ENCODE peak calls at places on chromosomes 6 and 20, in four cellular contexts. One of them, this sample, is unnamed.

GRCh38 chr6:135328136-135328535 is 147.0 kb downstream of the MYB start:
- DNase-seq in PC-9: no peak
- DNase-seq in DND-41: no peak
- DNase-seq in Panc1: no peak
- DNase-seq in this sample: no peak

GRCh38 chr6:38136547-38136946 is 317.0 kb downstream of the ZFAND3 start:
- DNase-seq in PC-9: no peak
- DNase-seq in DND-41: no peak
- DNase-seq in Panc1: no peak
- DNase-seq in this sample: no peak

GRCh38 chr6:163356324-163356723 is 58.2 kb upstream of the QKI start:
- DNase-seq in PC-9: no peak
- DNase-seq in DND-41: no peak
- DNase-seq in Panc1: no peak
- DNase-seq in this sample: no peak

GRCh38 chr6:83192456-83192855 is 609 bp downstream of the PGM3 start:
- DNase-seq in PC-9: no peak
- DNase-seq in DND-41: no peak
- DNase-seq in Panc1: no peak
- DNase-seq in this sample: no peak

GRCh38 chr20:62354811-62355341 is 12.2 kb downstream of the LAMA5 start:
- DNase-seq in PC-9: no peak
- DNase-seq in DND-41: no peak
- DNase-seq in Panc1: no peak
- DNase-seq in this sample: no peak

GRCh38 chr6:75234126-75234865 is 9.3 kb downstream of the COX7A2 start:
- DNase-seq in PC-9: no peak
- DNase-seq in DND-41: no peak
- DNase-seq in Panc1: no peak
- DNase-seq in this sample: no peak

GRCh38 chr6:20952605-20953004 is 418.3 kb downstream of the CDKAL1 start:
- DNase-seq in PC-9: no peak
- DNase-seq in DND-41: no peak
- DNase-seq in Panc1: no peak
- DNase-seq in this sample: peak; percentile 7

GRCh38 chr6:70310063-70310694 is 7.3 kb upstream of the COL9A1 start:
- DNase-seq in PC-9: peak; percentile 48
- DNase-seq in DND-41: no peak
- DNase-seq in Panc1: peak; percentile 33
- DNase-seq in this sample: no peak

GRCh38 chr20:791056-791455 is 22.8 kb upstream of the SLC52A3 start:
- DNase-seq in PC-9: no peak
- DNase-seq in DND-41: no peak
- DNase-seq in Panc1: no peak
- DNase-seq in this sample: no peak

GRCh38 chr20:58192567-58192966 is 35.9 kb downstream of the ANKRD60 start:
- DNase-seq in PC-9: no peak
- DNase-seq in DND-41: peak; percentile 42
- DNase-seq in Panc1: no peak
- DNase-seq in this sample: no peak

GRCh38 chr20:56628015-56628872 is 862 bp upstream of the TFAP2C start:
- DNase-seq in PC-9: peak; percentile 41
- DNase-seq in DND-41: no peak
- DNase-seq in Panc1: no peak
- DNase-seq in this sample: no peak

GRCh38 chr20:25277051-25277801 is 29.3 kb downstream of the PYGB start:
- DNase-seq in PC-9: no peak
- DNase-seq in DND-41: no peak
- DNase-seq in Panc1: no peak
- DNase-seq in this sample: no peak

GRCh38 chr6:33312361-33313104 is 1.3 kb downstream of the TAPBP start:
- DNase-seq in PC-9: peak; percentile 76
- DNase-seq in DND-41: peak; percentile 76
- DNase-seq in Panc1: no peak
- DNase-seq in this sample: no peak

GRCh38 chr6:80636689-80637088 is 530.2 kb downstream of the BCKDHB start:
- DNase-seq in PC-9: no peak
- DNase-seq in DND-41: no peak
- DNase-seq in Panc1: no peak
- DNase-seq in this sample: no peak

GRCh38 chr20:25043499-25044260 is 14.3 kb downstream of the ACSS1 start:
- DNase-seq in PC-9: peak; percentile 3
- DNase-seq in DND-41: no peak
- DNase-seq in Panc1: no peak
- DNase-seq in this sample: no peak

GRCh38 chr6:144460224-144461095 is 175.3 kb downstream of the UTRN start:
- DNase-seq in PC-9: no peak
- DNase-seq in DND-41: no peak
- DNase-seq in Panc1: no peak
- DNase-seq in this sample: no peak

GRCh38 chr6:133114973-133115372 is 126.2 kb upstream of the EYA4 start:
- DNase-seq in PC-9: no peak
- DNase-seq in DND-41: no peak
- DNase-seq in Panc1: no peak
- DNase-seq in this sample: no peak

GRCh38 chr6:128963561-128963960 is 80.6 kb downstream of the LAMA2 start:
- DNase-seq in PC-9: no peak
- DNase-seq in DND-41: no peak
- DNase-seq in Panc1: no peak
- DNase-seq in this sample: peak; percentile 1

GRCh38 chr6:21263531-21264287 is 329.8 kb upstream of the SOX4 start:
- DNase-seq in PC-9: no peak
- DNase-seq in DND-41: no peak
- DNase-seq in Panc1: no peak
- DNase-seq in this sample: no peak

GRCh38 chr20:25586877-25587276 is 1.5 kb upstream of the NINL start:
- DNase-seq in PC-9: no peak
- DNase-seq in DND-41: no peak
- DNase-seq in Panc1: no peak
- DNase-seq in this sample: no peak

GRCh38 chr20:46557231-46557956 is 6.9 kb upstream of the OCSTAMP start:
- DNase-seq in PC-9: no peak
- DNase-seq in DND-41: no peak
- DNase-seq in Panc1: no peak
- DNase-seq in this sample: no peak

GRCh38 chr6:102390541-102390940 is 997.0 kb downstream of the GRIK2 start:
- DNase-seq in PC-9: no peak
- DNase-seq in DND-41: no peak
- DNase-seq in Panc1: no peak
- DNase-seq in this sample: no peak

GRCh38 chr6:39088331-39088730 is 26.7 kb downstream of the SAYSD1 start:
- DNase-seq in PC-9: peak; percentile 53
- DNase-seq in DND-41: no peak
- DNase-seq in Panc1: no peak
- DNase-seq in this sample: peak; percentile 55

GRCh38 chr6:143745160-143746133 is 67.7 kb downstream of the PHACTR2 start:
- DNase-seq in PC-9: peak; percentile 78
- DNase-seq in DND-41: no peak
- DNase-seq in Panc1: no peak
- DNase-seq in this sample: peak; percentile 61

GRCh38 chr6:37381579-37381978 is 27.8 kb downstream of the RNF8 start:
- DNase-seq in PC-9: peak; percentile 84
- DNase-seq in DND-41: peak; percentile 44
- DNase-seq in Panc1: peak; percentile 46
- DNase-seq in this sample: peak; percentile 21

GRCh38 chr6:8420031-8420588 is 15.2 kb downstream of the SLC35B3 start:
- DNase-seq in PC-9: no peak
- DNase-seq in DND-41: no peak
- DNase-seq in Panc1: no peak
- DNase-seq in this sample: no peak

GRCh38 chr6:54102239-54102638 is 9.0 kb upstream of the MLIP start:
- DNase-seq in PC-9: no peak
- DNase-seq in DND-41: no peak
- DNase-seq in Panc1: no peak
- DNase-seq in this sample: no peak

GRCh38 chr6:3318226-3318625 is 59.5 kb downstream of the PSMG4 start:
- DNase-seq in PC-9: no peak
- DNase-seq in DND-41: peak; percentile 65
- DNase-seq in Panc1: no peak
- DNase-seq in this sample: no peak

GRCh38 chr20:39899881-39900280 is 789.2 kb downstream of the MAFB start:
- DNase-seq in PC-9: no peak
- DNase-seq in DND-41: no peak
- DNase-seq in Panc1: no peak
- DNase-seq in this sample: no peak

GRCh38 chr20:41862023-41862422 is 243.8 kb upstream of the CHD6 start:
- DNase-seq in PC-9: no peak
- DNase-seq in DND-41: no peak
- DNase-seq in Panc1: no peak
- DNase-seq in this sample: no peak

GRCh38 chr6:144344651-144345050 is 59.5 kb downstream of the UTRN start:
- DNase-seq in PC-9: no peak
- DNase-seq in DND-41: peak; percentile 41
- DNase-seq in Panc1: no peak
- DNase-seq in this sample: no peak

GRCh38 chr6:158381214-158381613 is 68.9 kb downstream of the TULP4 start:
- DNase-seq in PC-9: no peak
- DNase-seq in DND-41: no peak
- DNase-seq in Panc1: no peak
- DNase-seq in this sample: no peak

GRCh38 chr20:62370807-62371587 is 3.9 kb upstream of the LAMA5 start:
- DNase-seq in PC-9: no peak
- DNase-seq in DND-41: no peak
- DNase-seq in Panc1: no peak
- DNase-seq in this sample: no peak

GRCh38 chr20:64222273-64222672 is 33.3 kb upstream of the PCMTD2 start:
- DNase-seq in PC-9: peak; percentile 86
- DNase-seq in DND-41: no peak
- DNase-seq in Panc1: no peak
- DNase-seq in this sample: no peak

GRCh38 chr6:7146079-7146828 is 38.5 kb downstream of the RREB1 start:
- DNase-seq in PC-9: peak; percentile 39
- DNase-seq in DND-41: peak; percentile 33
- DNase-seq in Panc1: no peak
- DNase-seq in this sample: no peak

GRCh38 chr6:139743629-139744028 is 369.2 kb upstream of the CITED2 start:
- DNase-seq in PC-9: peak; percentile 98
- DNase-seq in DND-41: no peak
- DNase-seq in Panc1: peak; percentile 93
- DNase-seq in this sample: peak; percentile 69

GRCh38 chr20:5735845-5736530 is 14.2 kb upstream of the SHLD1 start:
- DNase-seq in PC-9: no peak
- DNase-seq in DND-41: no peak
- DNase-seq in Panc1: no peak
- DNase-seq in this sample: no peak

GRCh38 chr20:53707341-53708102 is 113.9 kb upstream of the ZNF217 start:
- DNase-seq in PC-9: no peak
- DNase-seq in DND-41: no peak
- DNase-seq in Panc1: no peak
- DNase-seq in this sample: peak; percentile 13

GRCh38 chr6:81865712-81866111 is 113.2 kb upstream of the TENT5A start:
- DNase-seq in PC-9: peak; percentile 38
- DNase-seq in DND-41: no peak
- DNase-seq in Panc1: no peak
- DNase-seq in this sample: peak; percentile 77

GRCh38 chr6:169853196-169854082 is 102.0 kb downstream of the ERMARD start:
- DNase-seq in PC-9: no peak
- DNase-seq in DND-41: no peak
- DNase-seq in Panc1: no peak
- DNase-seq in this sample: no peak

GRCh38 chr6:63816979-63817436 is 181.4 kb downstream of the PHF3 start:
- DNase-seq in PC-9: no peak
- DNase-seq in DND-41: no peak
- DNase-seq in Panc1: no peak
- DNase-seq in this sample: no peak
- TF ChIP-seq CTCF in PC-9: no peak
- TF ChIP-seq CTCF in DND-41: no peak
- TF ChIP-seq CTCF in Panc1: peak; percentile 20
- TF ChIP-seq CTCF in this sample: peak; percentile 38

GRCh38 chr6:85660181-85660611 is 17.5 kb upstream of the SYNCRIP start:
- DNase-seq in PC-9: no peak
- DNase-seq in DND-41: no peak
- DNase-seq in Panc1: no peak
- DNase-seq in this sample: peak; percentile 82
- H3K4me3 ChIP-seq in PC-9: no peak overlapping the region
- H3K4me3 ChIP-seq in DND-41: no peak overlapping the region
- H3K4me3 ChIP-seq in Panc1: no peak overlapping the region
- H3K4me3 ChIP-seq in this sample: peak overlapping the region; percentile 43

GRCh38 chr6:13678255-13678983 is 33.2 kb downstream of the RANBP9 start:
- DNase-seq in PC-9: no peak
- DNase-seq in DND-41: no peak
- DNase-seq in Panc1: no peak
- DNase-seq in this sample: no peak
- H3K27ac ChIP-seq in PC-9: no peak overlapping the region
- H3K27ac ChIP-seq in DND-41: no peak overlapping the region
- H3K27ac ChIP-seq in Panc1: peak overlapping the region; percentile 7
- H3K27ac ChIP-seq in this sample: no peak overlapping the region

DNA sequence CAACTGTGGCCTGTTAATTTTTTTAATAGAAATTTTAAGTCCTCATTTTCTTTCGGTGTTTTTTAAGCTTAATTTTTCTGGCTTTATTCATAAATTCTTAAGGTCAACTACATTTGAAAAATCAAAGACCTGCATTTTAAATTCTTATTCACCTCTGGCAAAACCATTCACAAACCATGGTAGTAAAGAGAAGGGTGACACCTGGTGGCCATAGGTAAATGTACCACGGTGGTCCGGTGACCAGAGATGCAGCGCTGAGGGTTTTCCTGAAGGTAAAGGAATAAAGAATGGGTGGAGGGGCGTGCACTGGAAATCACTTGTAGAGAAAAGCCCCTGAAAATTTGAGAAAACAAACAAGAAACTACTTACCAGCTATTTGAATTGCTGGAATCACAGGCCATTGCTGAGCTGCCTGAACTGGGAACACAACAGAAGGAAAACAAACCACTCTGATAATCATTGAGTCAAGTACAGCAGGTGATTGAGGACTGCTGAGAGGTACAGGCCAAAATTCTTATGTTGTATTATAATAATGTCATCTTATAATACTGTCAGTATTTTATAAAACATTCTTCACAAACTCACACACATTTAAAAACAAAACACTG is 10.1 kb downstream of the HFE start:
- DNase-seq in PC-9: peak; percentile 53
- DNase-seq in DND-41: peak; percentile 74
- DNase-seq in Panc1: no peak
- DNase-seq in this sample: no peak
- TF ChIP-seq CTCF in PC-9: peak; percentile 89
- TF ChIP-seq CTCF in DND-41: peak; percentile 87
- TF ChIP-seq CTCF in Panc1: peak; percentile 82
- TF ChIP-seq CTCF in this sample: peak; percentile 69